ENCODE peak calls at places on chromosome 13, in six cellular contexts. Q is GM12878, C is SK-N-SH, I is GM12892, A is K562, L is HepG2. X is an unnamed sample.

GRCh38 chr13:114035583-114036501 is 62.0 kb upstream of the C13orf46 start:
- DNase-seq in I (no peak), A (no peak), Q (no peak), C (no peak), L (no peak), X (no peak)

GRCh38 chr13:112346173-112346898 is 29.8 kb upstream of the SPACA7 start:
- DNase-seq in Q (no peak), I (no peak), L (no peak), C (no peak), A (no peak), X (no peak)

GRCh38 chr13:73299787-73300186 is 241.0 kb downstream of the KLF5 start:
- DNase-seq in L (no peak), Q (no peak), A (no peak), C (no peak), I (no peak), X (no peak)

GRCh38 chr13:48653074-48654054 is at the start of gene CYSLTR2:
- DNase-seq in I (no peak), A (no peak), Q (peak), C (peak), L (no peak), X (no peak)

GRCh38 chr13:42035905-42036521 is 12.4 kb upstream of the DGKH start:
- DNase-seq in Q (no peak), L (no peak), C (no peak), A (no peak), I (no peak), X (no peak)

GRCh38 chr13:83881917-83882625 is at the start of gene SLITRK1:
- DNase-seq in C (peak), L (no peak), A (peak), Q (peak), I (no peak), X (peak)

GRCh38 chr13:79171131-79172061 is 234.7 kb downstream of the RBM26 start:
- DNase-seq in I (no peak), C (no peak), A (no peak), L (no peak), Q (no peak), X (no peak)

GRCh38 chr13:79837741-79838450 is 356.9 kb downstream of the NDFIP2 start:
- DNase-seq in I (no peak), Q (no peak), A (no peak), C (no peak), L (no peak), X (no peak)

GRCh38 chr13:111610879-111611278 is 290.4 kb downstream of the TEX29 start:
- DNase-seq in I (no peak), A (no peak), C (no peak), L (no peak), Q (no peak), X (no peak)

GRCh38 chr13:43116242-43116641 is 92.9 kb downstream of the DNAJC15 start:
- DNase-seq in A (no peak), C (no peak), I (no peak), Q (no peak), L (peak), X (no peak)

GRCh38 chr13:98752111-98752941 is at the start of gene SLC15A1:
- DNase-seq in I (no peak), L (no peak), Q (no peak), C (peak), A (no peak), X (no peak)

GRCh38 chr13:99173606-99174005 is 27.0 kb upstream of the UBAC2 start:
- DNase-seq in I (no peak), L (no peak), Q (no peak), A (no peak), C (no peak), X (no peak)

GRCh38 chr13:46207828-46208227 is 3.9 kb upstream of the LRRC63 start:
- DNase-seq in L (no peak), C (no peak), Q (no peak), I (no peak), A (no peak), X (no peak)

GRCh38 chr13:89375839-89376238 is 1704.7 kb downstream of the SLITRK5 start:
- DNase-seq in Q (no peak), L (no peak), C (no peak), I (no peak), A (no peak), X (no peak)

GRCh38 chr13:113544896-113545295 is 39.7 kb upstream of the TFDP1 start:
- DNase-seq in Q (no peak), C (no peak), I (no peak), A (no peak), L (no peak), X (no peak)

GRCh38 chr13:98738213-98738612 is 14.3 kb downstream of the SLC15A1 start:
- DNase-seq in Q (no peak), C (no peak), A (no peak), I (no peak), L (no peak), X (no peak)

GRCh38 chr13:24788538-24788937 is 24.6 kb downstream of the RNF17 start:
- DNase-seq in C (no peak), L (no peak), I (no peak), A (no peak), Q (no peak), X (no peak)

DNA sequence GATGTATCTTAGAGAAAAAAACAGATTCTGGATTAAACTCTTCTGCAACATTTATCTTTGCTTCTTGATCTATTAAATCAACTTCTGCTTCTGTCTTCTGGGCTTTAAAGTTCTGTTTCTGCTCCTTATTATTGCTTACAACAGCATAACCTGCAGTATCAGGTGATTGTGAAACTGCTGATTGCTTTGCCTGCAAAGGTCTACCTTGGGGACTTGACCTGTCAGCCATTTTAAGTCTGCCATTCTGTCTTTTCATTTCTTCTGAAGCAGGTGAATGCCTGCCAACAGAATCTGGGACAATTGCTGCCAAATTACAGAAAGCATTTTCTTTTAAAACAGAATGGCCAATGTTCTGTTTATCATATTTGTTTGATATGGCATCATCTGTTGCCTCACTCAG is 31.1 kb downstream of the TEX30 start:
- DNase-seq in C (no peak), I (no peak), L (no peak), Q (no peak), A (no peak), X (no peak)
- TF ChIP-seq TAF1 in C (no peak), I (no peak), L (no peak), Q (no peak), A (no peak), X (no peak)

GRCh38 chr13:109611912-109612691 is 174.3 kb downstream of the IRS2 start:
- DNase-seq in L (no peak), Q (no peak), A (no peak), C (no peak), I (no peak), X (no peak)

GRCh38 chr13:109622006-109622405 is 164.4 kb downstream of the IRS2 start:
- DNase-seq in L (no peak), A (no peak), C (no peak), I (no peak), Q (no peak), X (no peak)

GRCh38 chr13:109610517-109610916 is 175.9 kb downstream of the IRS2 start:
- DNase-seq in A (peak), I (peak), L (no peak), Q (no peak), C (peak), X (peak)

DNA sequence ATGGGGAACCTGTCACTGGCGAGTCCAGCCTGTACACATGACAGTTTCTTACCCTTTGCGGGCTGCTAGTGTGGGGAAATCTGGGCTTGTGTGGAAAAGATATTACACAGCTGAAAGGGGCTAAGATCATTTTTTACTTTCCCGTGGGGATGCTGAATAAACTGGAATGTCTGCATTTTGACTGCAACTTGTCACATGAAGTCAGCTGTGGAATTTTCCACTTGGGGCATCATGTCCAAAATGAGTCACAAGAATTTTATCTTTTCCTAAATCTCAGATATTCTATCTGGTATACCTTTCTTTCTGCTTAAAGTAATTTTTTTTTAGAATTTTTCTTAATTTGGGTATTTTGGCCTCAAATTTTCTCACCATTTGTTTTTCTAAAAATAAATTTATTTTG is 170.4 kb downstream of the IRS2 start:
- DNase-seq in I (no peak), C (no peak), A (no peak), L (no peak), Q (no peak), X (no peak)
- TF ChIP-seq TAF1 in I (no peak), C (no peak), A (no peak), L (no peak), Q (no peak), X (no peak)

GRCh38 chr13:44844786-44845185 is 144.5 kb downstream of the NUFIP1 start:
- DNase-seq in Q (no peak), A (no peak), C (no peak), L (no peak), I (no peak), X (no peak)

GRCh38 chr13:44840131-44840530 is 149.1 kb downstream of the NUFIP1 start:
- DNase-seq in I (no peak), C (no peak), L (no peak), A (no peak), Q (no peak), X (no peak)

GRCh38 chr13:44843403-44843802 is 145.9 kb downstream of the NUFIP1 start:
- DNase-seq in A (no peak), Q (no peak), C (no peak), I (no peak), L (no peak), X (no peak)

GRCh38 chr13:44837250-44837649 is 152.0 kb downstream of the NUFIP1 start:
- DNase-seq in L (no peak), I (no peak), C (no peak), Q (no peak), A (no peak), X (no peak)

GRCh38 chr13:44842158-44842557 is 147.1 kb downstream of the NUFIP1 start:
- DNase-seq in A (no peak), I (no peak), Q (no peak), L (no peak), C (no peak), X (no peak)
- TF ChIP-seq TAF1 in A (no peak), I (no peak), Q (no peak), L (no peak), C (no peak), X (no peak)

GRCh38 chr13:29423050-29423449 is 172.4 kb downstream of the SLC7A1 start:
- DNase-seq in C (no peak), A (no peak), I (no peak), Q (no peak), L (no peak), X (no peak)

GRCh38 chr13:29428310-29428991 is 167.0 kb downstream of the SLC7A1 start:
- DNase-seq in C (peak), I (no peak), Q (no peak), L (no peak), A (peak), X (no peak)

GRCh38 chr13:29428992-29429315 is 166.5 kb downstream of the SLC7A1 start:
- DNase-seq in L (no peak), Q (no peak), I (no peak), A (no peak), C (no peak), X (no peak)

GRCh38 chr13:29429496-29429895 is 166.0 kb downstream of the SLC7A1 start:
- DNase-seq in A (no peak), I (no peak), L (no peak), C (no peak), Q (no peak), X (no peak)

GRCh38 chr13:29427937-29428309 is 167.6 kb downstream of the SLC7A1 start:
- DNase-seq in Q (no peak), L (no peak), C (no peak), I (no peak), A (no peak), X (no peak)
- TF ChIP-seq TAF1 in Q (no peak), L (no peak), C (no peak), I (no peak), A (no peak), X (no peak)

GRCh38 chr13:30755678-30756077 is 20.3 kb downstream of the ALOX5AP start:
- DNase-seq in A (no peak), Q (no peak), I (no peak), L (no peak), C (no peak), X (no peak)
- TF ChIP-seq TAF1 in A (no peak), Q (no peak), I (no peak), L (no peak), C (no peak), X (no peak)

GRCh38 chr13:37386276-37386675 is 212.3 kb downstream of the POSTN start:
- DNase-seq in A (no peak), L (no peak), I (no peak), Q (no peak), C (no peak), X (no peak)
- TF ChIP-seq TAF1 in A (no peak), L (no peak), I (no peak), Q (no peak), C (no peak), X (no peak)